ENCODE peak calls at places on chromosomes 11 and 22, in six cellular contexts. D is pancreas, W is mammary epithelial cell, C is heart right ventricle, O is aorta, V is body of pancreas. Q is an unnamed sample. For H3K4me1, the result is how much of the 10 kb centered on the place peaks cover.

GRCh38 chr22:38927033-38927789 is 30.2 kb upstream of the APOBEC3A start:
- DNase-seq in W (no peak), V (peak), C (peak), O (peak), D (peak), Q (peak)

GRCh38 chr11:120471131-120471530 is 40.4 kb upstream of the GRIK4 start:
- DNase-seq in D (no peak), V (no peak), C (no peak), W (peak), O (no peak), Q (no peak)

GRCh38 chr11:5689551-5689983 is at the start of gene TRIM22:
- DNase-seq in V (peak), O (peak), C (peak), D (peak), W (peak), Q (peak)

GRCh38 chr11:98979212-98979611 is 41.5 kb upstream of the CNTN5 start:
- DNase-seq in W (no peak), O (no peak), D (no peak), V (no peak), C (no peak), Q (no peak)

GRCh38 chr11:10308208-10308954 is 3.5 kb downstream of the ADM start:
- DNase-seq in W (no peak), O (no peak), V (no peak), C (no peak), D (no peak), Q (no peak)

GRCh38 chr11:66325140-66325754 is 8.4 kb upstream of the CD248 start:
- DNase-seq in C (no peak), D (no peak), O (no peak), W (no peak), V (no peak), Q (no peak)

GRCh38 chr22:46367707-46368191 is 32.2 kb downstream of the TRMU start:
- DNase-seq in V (peak), O (peak), D (peak), C (peak), W (peak), Q (peak)

GRCh38 chr11:69216609-69217008 is 60.9 kb downstream of the SMIM38 start:
- DNase-seq in W (no peak), C (no peak), O (no peak), D (peak), V (no peak), Q (no peak)

GRCh38 chr22:46049726-46050450 is 72.9 kb upstream of the WNT7B start:
- DNase-seq in V (no peak), O (peak), W (peak), D (no peak), C (no peak), Q (no peak)

GRCh38 chr22:40328551-40328950 is 17.7 kb upstream of the ADSL start:
- DNase-seq in O (no peak), W (no peak), D (no peak), C (no peak), V (no peak), Q (no peak)

GRCh38 chr22:40326905-40327735 is 19.2 kb upstream of the ADSL start:
- DNase-seq in V (no peak), D (no peak), C (no peak), W (no peak), O (no peak), Q (no peak)

GRCh38 chr22:40329466-40329865 is 16.8 kb upstream of the ADSL start:
- DNase-seq in C (no peak), O (no peak), W (no peak), D (no peak), V (no peak), Q (no peak)

GRCh38 chr22:40331706-40332105 is 14.6 kb upstream of the ADSL start:
- DNase-seq in O (no peak), C (no peak), W (no peak), D (no peak), V (no peak), Q (no peak)

DNA sequence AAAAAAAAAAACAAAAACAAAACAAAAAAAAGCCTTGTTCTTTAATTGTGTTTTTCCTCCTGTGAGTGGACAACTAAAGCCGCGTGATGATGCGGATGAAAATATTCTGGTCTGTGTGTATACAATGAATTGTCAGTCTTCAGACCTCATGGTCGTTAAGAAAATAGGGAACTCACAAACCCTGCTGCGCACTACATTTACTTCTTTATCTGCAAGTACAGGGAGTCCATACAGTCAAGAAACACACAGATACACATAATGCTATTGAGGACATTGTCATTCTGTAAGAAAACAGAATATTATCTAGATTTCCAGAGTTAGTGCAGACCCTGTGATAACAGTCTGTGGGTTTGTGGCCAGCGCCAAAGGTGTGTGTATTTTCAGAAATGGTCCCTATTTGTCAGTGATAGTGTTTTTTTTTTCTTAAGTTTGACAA is 17.3 kb upstream of the ADSL start:
- DNase-seq in W (no peak), D (no peak), O (no peak), C (no peak), V (no peak), Q (no peak)
- H3K4me1 ChIP-seq in W (under half), D (under half), O (under half), C (under half), V (under half), Q (under half)

GRCh38 chr11:3807856-3808845 is at the start of gene PGAP2:
- DNase-seq in V (peak), D (peak), O (peak), C (peak), W (peak), Q (peak)

GRCh38 chr11:3808846-3809623 is 675 bp downstream of the PGAP2 start:
- DNase-seq in V (peak), W (peak), O (peak), C (no peak), D (peak), Q (peak)

GRCh38 chr11:3810951-3811350 is 2.6 kb downstream of the PGAP2 start:
- DNase-seq in V (no peak), D (no peak), C (peak), W (no peak), O (peak), Q (no peak)

GRCh38 chr11:3809624-3809928 is 1.2 kb downstream of the PGAP2 start:
- DNase-seq in C (no peak), O (no peak), V (no peak), W (no peak), D (no peak), Q (no peak)

DNA sequence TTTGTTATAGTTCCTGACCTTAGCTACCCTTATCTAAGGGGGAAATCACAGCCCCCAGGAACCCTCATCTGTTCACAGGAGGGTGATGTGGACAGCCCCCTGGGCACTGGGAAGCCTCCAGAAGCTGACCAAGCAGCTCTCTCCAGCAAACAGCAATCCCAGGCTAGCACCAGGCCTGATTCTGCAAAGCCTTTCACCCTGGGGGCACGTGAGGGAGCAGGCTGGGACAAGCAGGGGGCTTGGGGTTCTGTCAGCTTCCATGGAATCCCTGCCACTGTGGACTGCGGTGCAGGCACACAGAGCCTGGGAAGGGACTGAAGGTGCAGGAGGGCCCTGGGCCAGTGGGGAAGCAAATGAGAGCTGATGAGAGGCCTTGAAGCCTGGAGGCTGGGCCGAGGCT is 2.1 kb downstream of the PGAP2 start:
- DNase-seq in O (peak), D (no peak), V (no peak), W (no peak), C (no peak), Q (no peak)
- H3K27ac ChIP-seq in O (no peak), D (no peak), V (no peak), W (no peak), C (peak), Q (no peak)

DNA sequence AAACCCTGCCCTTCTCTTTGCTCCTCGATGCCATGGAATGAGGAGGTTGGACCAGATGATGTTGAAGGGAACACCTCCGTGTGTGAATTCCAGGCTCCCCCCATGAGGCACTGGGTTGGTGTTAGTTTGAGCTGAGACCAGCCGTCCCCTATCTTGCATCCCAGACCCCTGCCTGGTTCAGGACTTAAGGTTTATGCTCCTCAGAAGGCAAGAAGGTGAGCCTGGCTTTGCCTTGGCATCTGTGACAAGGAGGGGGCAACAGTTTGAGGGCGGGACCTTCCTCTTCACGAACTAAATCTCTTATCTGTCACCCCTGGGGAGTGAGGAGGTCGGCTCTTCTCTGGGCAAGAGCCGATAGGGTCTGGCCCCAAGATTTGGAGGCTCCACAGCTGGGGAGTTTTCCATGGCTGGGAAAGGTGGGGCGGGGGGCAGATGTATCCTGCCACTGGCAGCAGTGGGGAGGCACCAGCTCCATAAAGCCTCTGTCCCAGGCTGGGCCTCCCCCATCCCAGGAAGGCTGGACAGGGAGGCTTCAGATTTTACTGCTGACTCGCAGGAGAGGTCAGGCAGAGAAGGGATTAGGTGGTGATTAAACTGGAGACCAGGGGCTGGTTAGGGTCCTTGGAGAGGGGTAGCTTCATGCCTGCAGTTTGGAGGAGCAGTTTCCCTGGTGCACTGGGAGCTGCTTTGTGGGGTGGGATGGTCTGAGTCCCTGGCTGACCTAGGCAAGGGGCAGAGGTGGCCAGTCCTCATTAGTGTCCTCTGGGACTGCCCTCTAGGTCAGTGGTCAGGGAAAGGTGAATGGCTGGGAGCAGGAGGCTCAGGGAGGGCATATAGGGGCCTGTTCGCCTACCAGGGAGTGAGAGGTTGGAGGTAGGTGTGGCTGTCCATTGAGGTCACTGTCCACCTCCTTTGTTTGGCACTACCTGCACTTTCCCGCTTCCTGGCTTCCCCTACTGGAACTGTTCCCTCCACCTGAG is 1.1 kb downstream of the SEC14L2 start:
- DNase-seq in O (no peak), C (no peak), D (no peak), W (no peak), V (no peak), Q (no peak)
- H3K4me3 ChIP-seq in O (no peak), C (peak), D (peak), W (peak), V (peak), Q (peak)

GRCh38 chr11:126115253-126115540 is 52.5 kb upstream of the CDON start:
- DNase-seq in O (peak), C (peak), W (no peak), V (peak), D (peak), Q (no peak)

GRCh38 chr11:126114486-126115252 is 52.0 kb upstream of the CDON start:
- DNase-seq in C (no peak), V (no peak), W (no peak), O (no peak), D (no peak), Q (no peak)

GRCh38 chr11:126113515-126113957 is 50.9 kb upstream of the CDON start:
- DNase-seq in D (peak), V (peak), O (peak), C (peak), W (peak), Q (peak)

GRCh38 chr11:126113012-126113411 is 50.3 kb upstream of the CDON start:
- DNase-seq in O (no peak), D (no peak), C (no peak), W (no peak), V (no peak), Q (no peak)

DNA sequence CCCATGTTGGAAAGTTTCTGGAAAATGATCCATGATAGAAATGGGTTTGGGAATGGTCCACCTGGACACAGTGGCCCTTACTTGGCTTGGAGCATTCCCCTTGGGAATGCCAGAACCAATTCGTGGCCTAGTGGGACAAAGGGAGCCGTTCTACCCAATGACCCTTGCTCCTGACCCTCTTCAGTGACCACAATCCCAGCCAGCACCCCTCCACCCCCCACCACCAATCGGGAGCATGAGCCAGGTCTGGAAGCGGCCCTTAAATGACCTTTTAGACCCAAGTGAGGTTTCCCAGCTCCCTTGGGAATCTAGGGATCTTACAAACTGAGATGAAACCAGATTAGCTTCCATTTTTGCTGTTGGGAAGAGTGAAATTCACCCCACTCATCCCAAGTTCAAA is 51.3 kb upstream of the CDON start:
- DNase-seq in C (no peak), W (no peak), D (no peak), V (no peak), O (no peak), Q (no peak)
- H3K4me1 ChIP-seq in C (half or more), W (under half), D (under half), V (under half), O (under half), Q (under half)